ENCODE peak calls at places on chromosomes 4 and X, in seven cellular contexts. C is H1, D is testis, O is NB4, G is upper lobe of left lung, E is uterus, B is right lobe of liver. K is an unnamed sample.

GRCh38 chr4:14877246-14878220 is 124.7 kb upstream of the CPEB2 start:
- DNase-seq in C (no peak), D (no peak), O (peak; percentile 93), G (peak; percentile 61), E (no peak), B (no peak), K (no peak)

GRCh38 chr4:174910271-174910670 is 7.9 kb upstream of the ADAM29 start:
- DNase-seq in C (no peak), D (no peak), O (no peak), G (no peak), E (no peak), B (no peak), K (no peak)

GRCh38 chr4:110088670-110089069 is 109.7 kb downstream of the ELOVL6 start:
- DNase-seq in C (no peak), D (no peak), O (no peak), G (no peak), E (no peak), B (no peak), K (no peak)

GRCh38 chrX:16786791-16787735 is 797 bp downstream of the TXLNG start:
- DNase-seq in C (peak; percentile 46), D (no peak), O (peak; percentile 54), G (peak; percentile 39), E (peak; percentile 38), B (peak; percentile 43), K (peak; percentile 38)

GRCh38 chr4:86014599-86014998 is 345.3 kb downstream of the MAPK10 start:
- DNase-seq in C (no peak), D (no peak), O (peak; percentile 71), G (no peak), E (no peak), B (no peak), K (no peak)

GRCh38 chrX:41332408-41332987 is 1.5 kb upstream of the DDX3X start:
- DNase-seq in C (no peak), D (peak; percentile 25), O (peak; percentile 67), G (peak; percentile 51), E (no peak), B (no peak), K (peak; percentile 42)

GRCh38 chr4:2248044-2248780 is 6.3 kb upstream of the HAUS3 start:
- DNase-seq in C (no peak), D (no peak), O (no peak), G (no peak), E (no peak), B (no peak), K (peak; percentile 52)

GRCh38 chr4:158571736-158572135 is 50.1 kb downstream of the RXFP1 start:
- DNase-seq in C (no peak), D (no peak), O (no peak), G (no peak), E (no peak), B (no peak), K (no peak)

GRCh38 chr4:67886281-67886680 is 2.5 kb upstream of the TMPRSS11D start:
- DNase-seq in C (no peak), D (no peak), O (peak; percentile 49), G (no peak), E (no peak), B (no peak), K (no peak)

GRCh38 chrX:56564182-56564885 is 907 bp downstream of the UBQLN2 start:
- DNase-seq in C (peak; percentile 37), D (peak; percentile 23), O (peak; percentile 7), G (no peak), E (no peak), B (no peak), K (peak; percentile 15)

GRCh38 chr4:139144161-139144859 is 32.7 kb downstream of the ELF2 start:
- DNase-seq in C (no peak), D (peak; percentile 74), O (peak; percentile 54), G (peak; percentile 82), E (peak; percentile 58), B (peak; percentile 48), K (peak; percentile 33)

GRCh38 chrX:11724122-11725017 is 33.7 kb upstream of the MSL3 start:
- DNase-seq in C (no peak), D (no peak), O (peak; percentile 17), G (no peak), E (no peak), B (no peak), K (no peak)

GRCh38 chr4:76801621-76802545 is 96.1 kb downstream of the SOWAHB start:
- DNase-seq in C (peak; percentile 70), D (peak; percentile 44), O (no peak), G (no peak), E (peak; percentile 63), B (peak; percentile 24), K (peak; percentile 60)
- H3K4me3 ChIP-seq in C (peak overlapping the region; percentile 50), D (peak overlapping the region; percentile 39), O (no peak overlapping the region), G (no peak overlapping the region), E (no peak overlapping the region), B (no peak overlapping the region), K (no peak overlapping the region)

GRCh38 chr4:88285235-88285505 is 809 bp upstream of the PPM1K start:
- DNase-seq in C (no peak), D (no peak), O (no peak), G (no peak), E (no peak), B (no peak), K (no peak)

GRCh38 chr4:88280228-88280795 is 4.0 kb downstream of the PPM1K start:
- DNase-seq in C (no peak), D (no peak), O (no peak), G (no peak), E (no peak), B (no peak), K (no peak)

GRCh38 chr4:88284378-88285234 is at the start of gene PPM1K:
- DNase-seq in C (peak; percentile 99), D (peak; percentile 100), O (peak; percentile 98), G (peak; percentile 100), E (peak; percentile 100), B (peak; percentile 100), K (peak; percentile 100)

GRCh38 chr4:88286897-88287296 is 2.5 kb upstream of the PPM1K start:
- DNase-seq in C (no peak), D (no peak), O (no peak), G (no peak), E (no peak), B (no peak), K (no peak)

DNA sequence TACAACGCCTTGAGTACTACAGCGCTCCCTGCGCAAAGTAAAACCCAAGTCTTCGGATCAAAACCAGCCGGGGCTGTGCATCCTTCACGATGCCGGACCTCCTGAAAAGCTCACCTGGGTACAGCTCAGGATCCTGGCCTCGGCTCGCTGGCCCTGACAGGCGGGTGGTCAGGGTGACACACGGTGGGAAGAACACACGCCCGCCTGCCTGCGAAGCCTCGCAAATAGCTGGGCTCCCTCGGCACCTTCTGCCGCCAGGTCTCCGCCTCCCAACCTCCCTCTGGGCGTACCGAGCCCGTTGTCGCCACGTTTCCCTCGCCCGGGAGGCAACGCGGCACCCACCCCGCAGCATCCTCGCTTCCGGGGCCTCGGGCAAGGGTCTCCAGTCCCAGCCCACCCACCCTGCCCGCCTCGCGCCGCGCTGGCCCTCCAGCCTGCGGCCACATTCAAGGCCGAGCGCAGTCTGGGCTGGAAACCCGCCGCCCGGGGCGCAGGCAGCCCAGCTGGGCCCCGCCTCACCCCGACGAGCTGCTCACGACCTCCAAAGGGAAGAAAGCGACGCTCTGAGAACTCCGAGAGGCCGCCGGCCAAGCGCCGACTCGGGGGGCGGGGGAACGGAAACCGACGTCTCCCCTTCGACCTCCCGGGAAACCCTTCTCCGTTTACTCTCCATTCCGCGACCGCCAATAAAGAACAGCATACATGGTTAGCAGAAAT is 542 bp downstream of the PPM1K start:
- DNase-seq in C (peak; percentile 70), D (peak; percentile 50), O (peak; percentile 79), G (peak; percentile 46), E (peak; percentile 71), B (peak; percentile 57), K (peak; percentile 84)
- TF ChIP-seq POLR2A in C (no peak), D (no peak), O (no peak), G (peak; percentile 40), E (no peak), B (no peak), K (no peak)

GRCh38 chrX:72714471-72714916 is 388 bp upstream of the PHKA1 start:
- DNase-seq in C (peak; percentile 52), D (peak; percentile 72), O (peak; percentile 58), G (peak; percentile 63), E (peak; percentile 57), B (peak; percentile 38), K (peak; percentile 62)

GRCh38 chrX:72715546-72715945 is 1.4 kb upstream of the PHKA1 start:
- DNase-seq in C (no peak), D (no peak), O (no peak), G (no peak), E (no peak), B (no peak), K (no peak)

GRCh38 chrX:72712094-72712755 is 1.9 kb downstream of the PHKA1 start:
- DNase-seq in C (no peak), D (no peak), O (peak; percentile 53), G (no peak), E (no peak), B (no peak), K (no peak)

GRCh38 chrX:72716766-72717165 is 2.7 kb upstream of the PHKA1 start:
- DNase-seq in C (no peak), D (no peak), O (no peak), G (no peak), E (no peak), B (peak; percentile 19), K (no peak)

GRCh38 chrX:72713130-72713529 is 976 bp downstream of the PHKA1 start:
- DNase-seq in C (no peak), D (no peak), O (peak; percentile 1), G (no peak), E (no peak), B (no peak), K (no peak)
- H3K4me3 ChIP-seq in C (peak overlapping the region; percentile 43), D (no peak overlapping the region), O (peak overlapping the region; percentile 50), G (peak overlapping the region; percentile 55), E (no peak overlapping the region), B (no peak overlapping the region), K (peak overlapping the region; percentile 64)

GRCh38 chrX:149540621-149541520 is at the start of gene EOLA1:
- DNase-seq in C (no peak), D (peak; percentile 94), O (peak; percentile 97), G (peak; percentile 93), E (no peak), B (peak; percentile 86), K (peak; percentile 91)
- TF ChIP-seq POLR2A in C (no peak), D (no peak), O (peak; percentile 37), G (no peak), E (no peak), B (peak; percentile 64), K (no peak)

GRCh38 chr4:148007789-148008188 is 275.9 kb downstream of the ARHGAP10 start:
- DNase-seq in C (no peak), D (no peak), O (no peak), G (no peak), E (no peak), B (no peak), K (no peak)
- H3K4me3 ChIP-seq in C (no peak overlapping the region), D (no peak overlapping the region), O (no peak overlapping the region), G (no peak overlapping the region), E (no peak overlapping the region), B (no peak overlapping the region), K (no peak overlapping the region)

GRCh38 chr4:150250293-150250997 is 172.2 kb downstream of the DCLK2 start:
- DNase-seq in C (no peak), D (no peak), O (no peak), G (no peak), E (no peak), B (no peak), K (no peak)
- TF ChIP-seq POLR2A in C (no peak), D (no peak), O (no peak), G (no peak), E (no peak), B (no peak), K (no peak)